ENCODE peak calls at places on chromosomes 16 and 17, in nine cellular contexts. Z is left ventricle myocardium inferior; I is hepatocyte; T is stomach; H is CD4-positive, CD25-positive, alpha-beta regulatory T cell; B is neuronal stem cell; S is HCT116; C is sigmoid colon; N is fibroblast of lung. V is an unnamed sample. For H3K4me1 and H3K36me3, the result is how much of the 10 kb centered on the place peaks cover.

GRCh38 chr17:72516772-72517399 is 396.1 kb downstream of the SOX9 start:
- DNase-seq in Z (no peak), I (peak), T (no peak), H (no peak), B (no peak), S (no peak), C (no peak), N (no peak), V (peak)

GRCh38 chr17:67999291-67999911 is 3.1 kb upstream of the C17orf58 start:
- DNase-seq in Z (no peak), I (peak), T (no peak), H (no peak), B (no peak), S (no peak), C (no peak), N (no peak), V (no peak)

GRCh38 chr17:17683710-17684365 is 2.6 kb downstream of the RAI1 start:
- DNase-seq in Z (no peak), I (no peak), T (no peak), H (no peak), B (no peak), S (no peak), C (no peak), N (no peak), V (no peak)

GRCh38 chr17:35080536-35080935 is 17.0 kb upstream of the RFFL start:
- DNase-seq in Z (no peak), I (no peak), T (no peak), H (no peak), B (no peak), S (no peak), C (no peak), N (no peak), V (no peak)

GRCh38 chr16:23257682-23258081 is 44.4 kb upstream of the SCNN1B start:
- DNase-seq in Z (no peak), I (peak), T (no peak), H (no peak), B (no peak), S (no peak), C (no peak), N (no peak), V (no peak)

GRCh38 chr17:45019177-45019711 is 32.2 kb downstream of the DCAKD start:
- DNase-seq in Z (peak), I (peak), T (peak), H (peak), B (no peak), S (no peak), C (peak), N (peak), V (peak)

GRCh38 chr17:66087073-66087472 is 104.9 kb downstream of the CEP112 start:
- DNase-seq in Z (no peak), I (no peak), T (no peak), H (no peak), B (no peak), S (no peak), C (no peak), N (peak), V (no peak)

GRCh38 chr16:28874406-28874805 is 3.9 kb upstream of the ATP2A1 start:
- DNase-seq in Z (no peak), I (no peak), T (no peak), H (no peak), B (no peak), S (no peak), C (no peak), N (no peak), V (no peak)

GRCh38 chr17:6583411-6583810 is 27.1 kb upstream of the PITPNM3 start:
- DNase-seq in Z (no peak), I (no peak), T (no peak), H (no peak), B (no peak), S (no peak), C (no peak), N (no peak), V (no peak)

GRCh38 chr16:11439790-11440656 is 94.8 kb downstream of the RMI2 start:
- DNase-seq in Z (no peak), I (no peak), T (no peak), H (no peak), B (no peak), S (no peak), C (no peak), N (no peak), V (no peak)

GRCh38 chr17:17732892-17733670 is 51.8 kb downstream of the RAI1 start:
- DNase-seq in Z (no peak), I (no peak), T (peak), H (no peak), B (no peak), S (no peak), C (no peak), N (no peak), V (no peak)

GRCh38 chr17:48502901-48503300 is 27.9 kb downstream of the HOXB1 start:
- DNase-seq in Z (no peak), I (no peak), T (no peak), H (no peak), B (no peak), S (no peak), C (no peak), N (no peak), V (peak)

GRCh38 chr17:69489303-69489702 is 74.8 kb downstream of the MAP2K6 start:
- DNase-seq in Z (no peak), I (no peak), T (no peak), H (no peak), B (no peak), S (no peak), C (no peak), N (no peak), V (no peak)

GRCh38 chr17:47253541-47254402 is at the start of gene ITGB3:
- DNase-seq in Z (peak), I (peak), T (peak), H (peak), B (peak), S (peak), C (peak), N (peak), V (peak)

GRCh38 chr16:87790278-87791023 is 24.7 kb upstream of the KLHDC4 start:
- DNase-seq in Z (peak), I (no peak), T (peak), H (no peak), B (no peak), S (no peak), C (peak), N (peak), V (peak)

GRCh38 chr16:69112285-69113129 is 7.1 kb downstream of the HAS3 start:
- DNase-seq in Z (peak), I (peak), T (peak), H (no peak), B (peak), S (no peak), C (peak), N (peak), V (peak)

GRCh38 chr17:49494937-49495841 is at the start of gene NGFR:
- DNase-seq in Z (peak), I (peak), T (no peak), H (peak), B (peak), S (no peak), C (no peak), N (no peak), V (peak)

GRCh38 chr17:32998111-32998892 is 6.7 kb downstream of the SPACA3 start:
- DNase-seq in Z (peak), I (peak), T (peak), H (peak), B (peak), S (peak), C (peak), N (peak), V (peak)

GRCh38 chr17:19397556-19398041 is 10.6 kb upstream of the MFAP4 start:
- DNase-seq in Z (no peak), I (no peak), T (no peak), H (no peak), B (no peak), S (no peak), C (no peak), N (no peak), V (no peak)

GRCh38 chr16:12317856-12318591 is 341.5 kb downstream of the SNX29 start:
- DNase-seq in Z (no peak), I (no peak), T (no peak), H (no peak), B (no peak), S (no peak), C (no peak), N (no peak), V (no peak)

GRCh38 chr16:81809567-81809966 is 30.5 kb downstream of the PLCG2 start:
- DNase-seq in Z (no peak), I (no peak), T (no peak), H (no peak), B (no peak), S (no peak), C (no peak), N (no peak), V (no peak)

GRCh38 chr17:47948706-47949196 is 7.4 kb downstream of the PNPO start:
- DNase-seq in Z (no peak), I (peak), T (peak), H (no peak), B (no peak), S (no peak), C (no peak), N (no peak), V (no peak)

GRCh38 chr16:84628226-84628731 is 10.4 kb upstream of the COTL1 start:
- DNase-seq in Z (no peak), I (no peak), T (no peak), H (no peak), B (no peak), S (no peak), C (no peak), N (no peak), V (no peak)

GRCh38 chr16:84631153-84631466 is 13.2 kb upstream of the COTL1 start:
- DNase-seq in Z (no peak), I (no peak), T (no peak), H (no peak), B (no peak), S (no peak), C (no peak), N (no peak), V (no peak)

GRCh38 chr16:84630446-84631152 is 12.7 kb upstream of the COTL1 start:
- DNase-seq in Z (no peak), I (no peak), T (no peak), H (no peak), B (no peak), S (no peak), C (no peak), N (no peak), V (no peak)

GRCh38 chr16:84630009-84630408 is 12.1 kb upstream of the COTL1 start:
- DNase-seq in Z (no peak), I (no peak), T (no peak), H (no peak), B (no peak), S (no peak), C (no peak), N (no peak), V (no peak)

GRCh38 chr16:84629580-84629979 is 11.7 kb upstream of the COTL1 start:
- DNase-seq in Z (no peak), I (no peak), T (no peak), H (no peak), B (no peak), S (no peak), C (no peak), N (no peak), V (no peak)
- H3K4me1 ChIP-seq in Z (under half), I (under half), T (under half), H (under half), B (under half), S (under half), C (under half), N (under half), V (under half)

GRCh38 chr17:29096094-29096493 is 53.2 kb downstream of the PIPOX start:
- DNase-seq in Z (no peak), I (no peak), T (no peak), H (no peak), B (no peak), S (no peak), C (no peak), N (no peak), V (no peak)

GRCh38 chr17:29093090-29093871 is 50.3 kb downstream of the PIPOX start:
- DNase-seq in Z (no peak), I (no peak), T (no peak), H (no peak), B (no peak), S (no peak), C (no peak), N (no peak), V (no peak)

GRCh38 chr17:29091591-29092291 is 48.8 kb downstream of the PIPOX start:
- DNase-seq in Z (no peak), I (no peak), T (no peak), H (no peak), B (no peak), S (no peak), C (no peak), N (no peak), V (peak)

GRCh38 chr17:29094101-29094708 is 51.3 kb downstream of the PIPOX start:
- DNase-seq in Z (no peak), I (no peak), T (no peak), H (no peak), B (no peak), S (no peak), C (no peak), N (no peak), V (no peak)

DNA sequence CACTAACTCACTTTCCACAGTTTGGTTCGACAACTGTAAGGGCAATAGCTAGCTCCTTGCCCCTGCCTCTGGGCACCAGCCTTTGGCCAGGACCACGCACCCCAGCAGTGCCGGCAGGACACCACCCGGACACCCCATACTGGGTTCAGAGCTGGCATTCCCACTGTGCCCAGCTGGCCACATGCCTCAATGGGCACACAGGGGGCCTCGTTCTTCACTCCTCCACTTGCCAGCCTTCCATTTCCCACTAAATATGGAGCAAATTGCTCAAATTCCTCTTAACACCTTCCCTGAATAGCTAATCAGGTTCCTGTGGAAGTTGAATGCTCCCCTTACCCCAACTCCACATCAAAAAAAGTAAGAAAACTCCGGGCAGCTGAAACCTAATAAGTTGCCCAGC is 52.5 kb downstream of the PIPOX start:
- DNase-seq in Z (no peak), I (no peak), T (no peak), H (no peak), B (no peak), S (no peak), C (no peak), N (no peak), V (no peak)
- H3K36me3 ChIP-seq in Z (half or more), I (under half), T (half or more), H (half or more), B (under half), S (under half), C (half or more), N (under half), V (half or more)

DNA sequence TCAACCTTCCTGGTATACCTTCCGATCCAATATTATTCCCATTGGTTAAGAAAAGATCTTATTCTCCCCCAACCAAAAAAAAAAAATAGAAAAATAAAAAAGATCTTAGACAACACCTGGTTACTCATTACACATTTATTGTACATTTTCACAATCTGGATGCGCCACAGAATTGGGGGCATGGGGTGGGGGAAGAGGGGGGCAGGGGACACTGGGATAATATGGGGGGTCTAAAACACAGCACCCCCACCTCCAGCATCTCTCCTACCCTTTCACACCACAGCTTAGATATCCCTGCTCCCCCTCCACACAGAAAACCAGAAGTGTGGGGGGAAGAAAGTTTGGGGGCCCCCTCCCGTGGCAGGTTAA is 3.7 kb downstream of the VAMP2 start:
- DNase-seq in Z (no peak), I (no peak), T (no peak), H (no peak), B (no peak), S (no peak), C (no peak), N (no peak), V (no peak)
- H3K4me1 ChIP-seq in Z (half or more), I (under half), T (half or more), H (half or more), B (under half), S (under half), C (half or more), N (under half), V (under half)

GRCh38 chr17:5364156-5364555 is 55.3 kb downstream of the NUP88 start:
- DNase-seq in Z (no peak), I (no peak), T (no peak), H (no peak), B (no peak), S (no peak), C (no peak), N (peak), V (no peak)

GRCh38 chr17:5361426-5361825 is 58.0 kb downstream of the NUP88 start:
- DNase-seq in Z (no peak), I (no peak), T (no peak), H (no peak), B (no peak), S (no peak), C (no peak), N (no peak), V (no peak)

GRCh38 chr17:5362162-5362811 is 57.2 kb downstream of the NUP88 start:
- DNase-seq in Z (no peak), I (no peak), T (no peak), H (no peak), B (no peak), S (no peak), C (no peak), N (no peak), V (no peak)

GRCh38 chr17:5365831-5366230 is 53.6 kb downstream of the NUP88 start:
- DNase-seq in Z (no peak), I (no peak), T (no peak), H (no peak), B (no peak), S (no peak), C (no peak), N (no peak), V (no peak)

GRCh38 chr17:5364696-5365095 is 54.8 kb downstream of the NUP88 start:
- DNase-seq in Z (no peak), I (no peak), T (no peak), H (no peak), B (no peak), S (no peak), C (no peak), N (no peak), V (no peak)
- H3K36me3 ChIP-seq in Z (half or more), I (under half), T (half or more), H (half or more), B (under half), S (under half), C (under half), N (under half), V (under half)

GRCh38 chr16:85604145-85604705 is 8.9 kb upstream of the GSE1 start:
- DNase-seq in Z (no peak), I (no peak), T (no peak), H (no peak), B (no peak), S (no peak), C (no peak), N (no peak), V (no peak)
- H3K4me1 ChIP-seq in Z (under half), I (half or more), T (half or more), H (under half), B (under half), S (under half), C (half or more), N (under half), V (under half)

DNA sequence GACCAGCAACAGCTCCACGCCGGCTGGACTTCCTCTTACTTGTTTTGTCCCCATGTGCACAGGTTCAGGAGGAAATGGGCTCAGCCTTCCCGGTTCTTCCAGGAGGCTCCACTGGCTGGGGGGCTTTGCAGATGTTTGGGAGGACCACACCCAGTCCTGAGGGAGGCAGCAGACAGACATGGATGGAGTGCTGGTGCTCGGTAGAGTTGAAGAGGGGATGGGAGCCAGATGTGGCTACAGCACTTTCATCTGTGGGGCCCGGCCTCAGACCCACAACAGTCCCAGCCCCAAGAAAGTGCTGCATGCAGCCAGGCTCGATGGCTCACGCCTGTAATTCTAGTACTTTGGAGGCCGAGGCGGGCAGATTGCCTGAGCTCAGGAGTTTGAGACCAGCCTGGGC is 21.8 kb downstream of the NARF start:
- DNase-seq in Z (no peak), I (no peak), T (no peak), H (no peak), B (no peak), S (no peak), C (no peak), N (no peak), V (no peak)
- H3K36me3 ChIP-seq in Z (half or more), I (under half), T (half or more), H (half or more), B (half or more), S (under half), C (under half), N (under half), V (half or more)

V was measured in SJCRH30.